ENCODE peak calls at places on chromosomes 2 and 18, in eight cellular contexts. F is endodermal cell, P is foreskin keratinocyte, O is Calu3, B is AG04449, U is lower lobe of right lung, T is neural crest cell, I is tibial artery. M is an unnamed sample.

GRCh38 chr2:98588880-98589425 is 19.4 kb downstream of the COA5 start:
- DNase-seq in F (peak; percentile 32), O (no peak), P (no peak), I (no peak), T (no peak), B (no peak), U (no peak), M (no peak)

GRCh38 chr18:56085561-56085960 is 497.6 kb upstream of the TCF4 start:
- DNase-seq in T (no peak), B (peak; percentile 47), O (no peak), U (no peak), P (peak; percentile 23), I (peak; percentile 56), F (no peak), M (no peak)

GRCh38 chr2:233689498-233689897 is 3.2 kb upstream of the UGT1A6 start:
- DNase-seq in F (no peak), I (no peak), O (no peak), P (no peak), T (no peak), B (no peak), U (no peak), M (no peak)

GRCh38 chr2:47060652-47061170 is 94.4 kb downstream of the STPG4 start:
- DNase-seq in U (no peak), F (no peak), O (no peak), P (no peak), T (no peak), B (no peak), I (no peak), M (no peak)

GRCh38 chr2:42813773-42814172 is 21.4 kb upstream of the HAAO start:
- DNase-seq in I (no peak), O (no peak), T (no peak), B (no peak), P (no peak), F (no peak), U (no peak), M (no peak)

GRCh38 chr18:78882585-78882984 is 97.0 kb upstream of the SALL3 start:
- DNase-seq in I (no peak), P (no peak), B (no peak), F (no peak), T (no peak), O (no peak), U (no peak), M (no peak)

GRCh38 chr18:54689319-54689718 is 98.3 kb downstream of the DYNAP start:
- DNase-seq in P (no peak), I (no peak), O (no peak), T (no peak), B (no peak), F (no peak), U (no peak), M (no peak)

GRCh38 chr2:137968477-137969417 is 4.5 kb downstream of the HNMT start:
- DNase-seq in T (no peak), P (no peak), F (no peak), B (no peak), U (no peak), O (no peak), I (no peak), M (no peak)

GRCh38 chr2:38509322-38509946 is 93.3 kb downstream of the HNRNPLL start:
- DNase-seq in P (peak; percentile 24), F (no peak), I (no peak), U (no peak), T (no peak), O (no peak), B (peak; percentile 23), M (no peak)

GRCh38 chr2:192500550-192501200 is 305.9 kb upstream of the TMEFF2 start:
- DNase-seq in I (no peak), T (no peak), F (no peak), P (peak; percentile 87), B (no peak), U (no peak), O (peak; percentile 48), M (no peak)

GRCh38 chr2:158782616-158783015 is 12.5 kb upstream of the DAPL1 start:
- DNase-seq in O (no peak), T (no peak), I (no peak), B (no peak), F (no peak), U (no peak), P (no peak), M (no peak)

GRCh38 chr18:62196978-62197377 is 9.9 kb downstream of the RELCH start:
- DNase-seq in U (no peak), I (no peak), T (no peak), P (no peak), O (no peak), F (no peak), B (no peak), M (no peak)

GRCh38 chr18:75378674-75379315 is 48.7 kb downstream of the SMIM21 start:
- DNase-seq in P (no peak), I (no peak), F (no peak), O (no peak), T (no peak), U (no peak), B (no peak), M (no peak)

GRCh38 chr18:13797157-13797611 is 26.8 kb upstream of the MC5R start:
- DNase-seq in B (no peak), O (peak; percentile 28), I (no peak), T (no peak), U (no peak), P (peak; percentile 77), F (no peak), M (no peak)

GRCh38 chr18:13799396-13799795 is 24.6 kb upstream of the MC5R start:
- DNase-seq in F (no peak), P (no peak), O (no peak), T (no peak), I (no peak), U (no peak), B (no peak), M (no peak)

GRCh38 chr18:13791181-13791580 is 32.8 kb upstream of the MC5R start:
- DNase-seq in T (no peak), F (no peak), P (peak; percentile 58), U (no peak), I (no peak), O (no peak), B (no peak), M (no peak)

GRCh38 chr18:13796515-13796914 is 27.4 kb upstream of the MC5R start:
- DNase-seq in I (no peak), O (no peak), P (no peak), T (no peak), B (no peak), F (no peak), U (no peak), M (no peak)

GRCh38 chr18:13793819-13794218 is 30.1 kb upstream of the MC5R start:
- DNase-seq in B (no peak), T (no peak), P (no peak), I (no peak), U (no peak), O (no peak), F (peak; percentile 61), M (no peak)
- TF ChIP-seq CTCF in B (no peak), T (no peak), P (no peak), I (no peak), U (no peak), O (no peak), F (peak; percentile 63), M (no peak)

GRCh38 chr2:33599175-33599942 is at the start of gene FAM98A:
- DNase-seq in T (peak; percentile 98), P (peak; percentile 92), F (peak; percentile 99), O (peak; percentile 96), B (peak; percentile 94), I (peak; percentile 99), U (peak; percentile 99), M (peak; percentile 100)
- TF ChIP-seq CTCF in T (peak; percentile 17), P (peak; percentile 24), F (peak; percentile 50), O (no peak), B (no peak), I (peak; percentile 9), U (peak; percentile 30), M (peak; percentile 34)

GRCh38 chr2:132416996-132417395 is 391 bp downstream of the GPR39 start:
- DNase-seq in I (no peak), U (no peak), O (peak; percentile 33), B (no peak), T (no peak), P (no peak), F (no peak), M (no peak)

GRCh38 chr2:132415256-132416079 is 1.1 kb upstream of the GPR39 start:
- DNase-seq in P (no peak), B (no peak), T (no peak), O (peak; percentile 54), I (no peak), F (no peak), U (no peak), M (no peak)

GRCh38 chr2:132416080-132416911 is at the start of gene GPR39:
- DNase-seq in P (peak; percentile 97), I (peak; percentile 33), O (peak; percentile 97), B (peak; percentile 83), F (peak; percentile 96), T (peak; percentile 32), U (peak; percentile 94), M (peak; percentile 94)

GRCh38 chr2:132420776-132421175 is 4.2 kb downstream of the GPR39 start:
- DNase-seq in O (no peak), B (no peak), T (no peak), P (no peak), F (peak; percentile 26), I (no peak), U (no peak), M (no peak)

DNA sequence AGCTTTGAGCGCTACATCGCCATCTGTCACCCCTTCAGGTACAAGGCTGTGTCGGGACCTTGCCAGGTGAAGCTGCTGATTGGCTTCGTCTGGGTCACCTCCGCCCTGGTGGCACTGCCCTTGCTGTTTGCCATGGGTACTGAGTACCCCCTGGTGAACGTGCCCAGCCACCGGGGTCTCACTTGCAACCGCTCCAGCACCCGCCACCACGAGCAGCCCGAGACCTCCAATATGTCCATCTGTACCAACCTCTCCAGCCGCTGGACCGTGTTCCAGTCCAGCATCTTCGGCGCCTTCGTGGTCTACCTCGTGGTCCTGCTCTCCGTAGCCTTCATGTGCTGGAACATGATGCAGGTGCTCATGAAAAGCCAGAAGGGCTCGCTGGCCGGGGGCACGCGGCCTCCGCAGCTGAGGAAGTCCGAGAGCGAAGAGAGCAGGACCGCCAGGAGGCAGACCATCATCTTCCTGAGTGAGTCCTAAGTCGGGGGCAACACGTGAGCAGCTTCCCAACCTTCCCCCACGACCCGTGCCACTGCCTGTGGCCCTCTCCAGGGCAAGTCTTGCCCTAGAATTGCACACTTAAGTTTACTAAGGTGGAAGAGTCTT is 928 bp downstream of the GPR39 start:
- DNase-seq in F (peak; percentile 49), B (no peak), O (peak; percentile 59), T (no peak), U (no peak), I (no peak), P (no peak), M (no peak)
- TF ChIP-seq CTCF in F (no peak), B (no peak), O (peak; percentile 26), T (no peak), U (no peak), I (no peak), P (no peak), M (no peak)

DNA sequence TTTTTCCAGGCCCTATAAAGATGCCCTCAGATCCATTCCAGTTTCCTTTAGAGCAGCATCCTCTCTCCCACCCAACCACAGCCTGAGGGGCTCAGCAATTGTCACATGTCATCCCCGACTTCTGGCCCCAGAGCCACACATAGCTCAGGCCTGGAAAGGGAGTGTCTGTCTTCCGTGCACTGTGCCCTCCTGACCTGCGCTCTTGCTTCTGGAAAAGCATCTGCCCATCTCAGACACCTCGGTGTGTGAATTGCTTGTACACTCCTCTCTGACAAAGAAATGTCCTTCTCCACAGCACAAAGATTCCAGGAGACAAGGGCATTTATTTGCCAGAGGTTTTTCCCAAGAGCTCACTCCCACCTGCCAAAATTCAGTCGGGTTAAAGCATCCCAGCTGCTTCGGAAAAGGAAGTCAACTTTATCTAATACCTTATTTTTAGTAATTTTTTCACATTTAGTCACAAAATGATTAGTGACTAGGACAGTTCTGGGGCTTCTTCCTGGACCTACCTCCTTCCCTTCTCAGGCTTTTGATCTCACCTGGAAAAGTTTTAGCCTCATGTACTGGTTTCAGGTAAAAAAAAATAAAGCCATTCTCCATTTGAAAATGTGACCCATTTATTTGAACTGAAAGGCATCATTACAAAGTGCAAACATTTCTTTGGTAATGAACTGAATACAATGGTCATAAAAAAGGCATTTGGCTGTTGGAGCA is 112.9 kb downstream of the PXDN start:
- DNase-seq in F (no peak), U (no peak), P (no peak), I (no peak), O (no peak), T (no peak), B (no peak), M (no peak)
- TF ChIP-seq CTCF in F (no peak), U (no peak), P (no peak), I (no peak), O (no peak), T (no peak), B (no peak), M (no peak)

M was measured in osteocyte.